ENCODE peak calls at places on chromosomes 16 and 17, in five cellular contexts. A is ovary, W is stomach, N is right lobe of liver, C is fibroblast of pulmonary artery. J is an unnamed sample.

GRCh38 chr16:23254338-23254737 is 47.8 kb upstream of the SCNN1B start:
- DNase-seq in C (no peak), W (no peak), N (no peak), A (no peak), J (no peak)

GRCh38 chr16:11034005-11034404 is 89.6 kb downstream of the CLEC16A start:
- DNase-seq in C (peak; percentile 93), A (no peak), N (peak; percentile 83), W (no peak), J (peak; percentile 91)

GRCh38 chr17:72143245-72143644 is 22.4 kb downstream of the SOX9 start:
- DNase-seq in W (no peak), N (no peak), A (no peak), C (no peak), J (no peak)

GRCh38 chr17:43427362-43428043 is 28.7 kb downstream of the ARL4D start:
- DNase-seq in N (peak; percentile 59), C (no peak), W (peak; percentile 57), A (no peak), J (no peak)

GRCh38 chr16:9012848-9013507 is 49.3 kb upstream of the USP7 start:
- DNase-seq in W (no peak), A (no peak), C (peak; percentile 11), N (no peak), J (peak; percentile 10)

GRCh38 chr17:72705905-72706395 is 386.5 kb downstream of the SLC39A11 start:
- DNase-seq in A (no peak), W (no peak), C (no peak), N (no peak), J (no peak)

GRCh38 chr16:61580579-61580978 is 455.7 kb downstream of the CDH8 start:
- DNase-seq in C (no peak), W (no peak), N (no peak), A (no peak), J (no peak)

GRCh38 chr17:10316986-10317834 is 55.6 kb downstream of the MYH13 start:
- DNase-seq in C (peak; percentile 53), N (no peak), A (no peak), W (peak; percentile 61), J (peak; percentile 69)

GRCh38 chr16:81758376-81758775 is 20.7 kb upstream of the PLCG2 start:
- DNase-seq in C (peak; percentile 19), W (no peak), A (no peak), N (no peak), J (peak; percentile 13)

GRCh38 chr17:76726766-76727718 is at the start of gene METTL23:
- DNase-seq in W (peak; percentile 88), A (peak; percentile 91), N (peak; percentile 89), C (peak; percentile 80), J (peak; percentile 85)

GRCh38 chr16:20906225-20906870 is 5.8 kb downstream of the LYRM1 start:
- DNase-seq in A (no peak), W (no peak), C (peak; percentile 93), N (no peak), J (peak; percentile 96)

GRCh38 chr17:40329981-40330794 is 21.2 kb downstream of the RARA start:
- DNase-seq in A (peak; percentile 40), N (peak; percentile 92), C (no peak), W (peak; percentile 76), J (no peak)

GRCh38 chr17:27276653-27277156 is 17.2 kb upstream of the WSB1 start:
- DNase-seq in A (no peak), W (no peak), C (peak; percentile 45), N (no peak), J (peak; percentile 66)

GRCh38 chr17:82858376-82859126 is 18.7 kb upstream of the ZNF750 start:
- DNase-seq in N (no peak), W (no peak), C (no peak), A (no peak), J (no peak)

GRCh38 chr16:87835882-87836331 is 33.4 kb downstream of the SLC7A5 start:
- DNase-seq in C (no peak), W (no peak), N (no peak), A (no peak), J (no peak)

GRCh38 chr17:39753514-39754160 is 15.9 kb downstream of the GRB7 start:
- DNase-seq in A (no peak), N (peak; percentile 68), C (no peak), W (peak; percentile 67), J (no peak)

GRCh38 chr17:19978206-19978802 is 676 bp upstream of the AKAP10 start:
- DNase-seq in C (no peak), N (no peak), A (no peak), W (no peak), J (no peak)

GRCh38 chr16:2295056-2295798 is 27.3 kb upstream of the RNPS1 start:
- DNase-seq in W (no peak), N (no peak), A (no peak), C (no peak), J (no peak)

GRCh38 chr16:81551141-81551808 is 106.7 kb downstream of the CMIP start:
- DNase-seq in N (no peak), C (peak; percentile 79), A (no peak), W (no peak), J (peak; percentile 86)

GRCh38 chr17:6941989-6942388 is 53.9 kb upstream of the ALOX12 start:
- DNase-seq in A (no peak), C (no peak), W (no peak), N (no peak), J (no peak)

GRCh38 chr17:30831257-30831656 is 509 bp upstream of the ATAD5 start:
- DNase-seq in N (no peak), A (no peak), C (peak; percentile 25), W (no peak), J (peak; percentile 14)

GRCh38 chr16:64470916-64471315 is 650.9 kb downstream of the CDH11 start:
- DNase-seq in W (no peak), N (no peak), A (no peak), C (peak; percentile 21), J (peak; percentile 33)

GRCh38 chr16:35188288-35189155 is 1729.1 kb downstream of the TP53TG3F start:
- DNase-seq in C (no peak), W (no peak), A (no peak), N (peak; percentile 62), J (no peak)

GRCh38 chr17:63434951-63435571 is 11.0 kb downstream of the CYB561 start:
- DNase-seq in N (no peak), A (no peak), C (peak; percentile 41), W (peak; percentile 96), J (peak; percentile 54)

GRCh38 chr17:54971147-54971546 is 2.6 kb downstream of the STXBP4 start:
- DNase-seq in N (no peak), W (no peak), A (no peak), C (no peak), J (no peak)

GRCh38 chr17:54969658-54970572 is 1.4 kb downstream of the STXBP4 start:
- DNase-seq in C (no peak), N (no peak), W (no peak), A (no peak), J (no peak)

GRCh38 chr17:54968259-54968953 is at the start of the genes COX11 and STXBP4:
- DNase-seq in A (peak; percentile 94), N (peak; percentile 97), W (peak; percentile 96), C (peak; percentile 98), J (peak; percentile 98)

GRCh38 chr17:54968954-54969400 is 412 bp downstream of the STXBP4 start:
- DNase-seq in A (no peak), W (no peak), N (no peak), C (peak; percentile 43), J (peak; percentile 55)

DNA sequence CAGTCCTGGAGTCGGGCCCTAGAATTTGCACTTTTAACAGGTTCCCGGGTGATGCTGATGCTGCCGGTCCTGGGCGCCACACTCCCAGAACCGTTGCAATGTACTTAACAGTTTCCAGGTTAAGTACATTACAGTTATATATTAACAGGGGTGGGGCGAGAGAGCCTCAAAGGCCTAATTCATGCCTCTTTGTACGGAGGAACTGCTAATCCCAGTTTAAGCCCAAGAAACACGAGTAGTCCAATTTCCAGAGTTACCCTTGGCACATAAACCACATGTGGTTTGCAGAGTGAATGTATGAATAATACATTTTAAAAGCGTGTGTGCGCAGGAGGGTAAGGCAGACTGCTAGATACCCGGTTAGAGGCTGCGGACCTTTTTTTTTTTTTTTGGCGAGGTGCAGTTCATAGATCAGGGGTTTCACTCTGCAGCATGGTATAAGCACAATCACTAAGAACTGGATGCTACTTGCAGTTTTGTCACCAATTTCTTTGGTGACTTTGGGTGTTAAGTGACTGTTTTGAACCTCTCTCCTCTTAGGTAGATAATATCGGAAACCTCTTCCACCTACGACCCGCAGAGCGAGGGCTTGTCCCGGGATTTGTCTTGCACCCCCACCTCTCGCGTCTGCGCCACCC is 714 bp downstream of the COX11 start:
- DNase-seq in A (no peak), W (no peak), C (no peak), N (peak; percentile 48), J (peak; percentile 37)
- TF ChIP-seq CTCF in A (no peak), W (no peak), C (peak; percentile 48), N (no peak), J (no peak)

DNA sequence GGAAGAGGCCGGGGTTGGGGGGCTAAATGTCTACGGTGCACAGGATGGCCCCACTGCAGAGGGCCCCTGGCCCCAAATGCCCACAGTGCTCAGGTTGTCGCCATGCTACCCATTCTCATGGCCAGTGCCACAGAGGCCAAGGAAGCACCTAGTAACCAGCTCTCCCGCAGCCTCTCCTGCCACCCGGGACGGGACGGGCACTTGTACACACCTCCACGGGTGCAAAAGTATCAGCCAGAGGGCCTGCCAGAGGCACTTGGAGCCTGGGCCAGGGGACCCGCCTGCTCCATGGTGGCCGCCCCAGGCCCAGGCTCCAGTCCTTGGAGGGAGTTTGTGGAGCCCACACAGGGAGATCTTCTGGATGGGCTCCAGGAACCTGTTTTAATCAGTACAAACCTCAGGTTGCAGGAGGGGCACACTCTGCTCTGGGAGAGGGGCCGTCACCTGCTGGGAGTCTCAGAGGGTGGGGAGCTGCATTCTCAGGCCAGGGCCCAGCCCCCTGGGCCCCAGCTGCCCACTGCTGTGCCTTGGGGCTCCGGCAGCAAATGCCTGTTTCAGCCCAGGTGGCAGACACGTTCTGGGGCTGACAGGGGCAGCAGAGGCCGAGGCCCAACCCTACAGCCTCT is 7.8 kb downstream of the TPSD1 start:
- DNase-seq in N (no peak), A (no peak), W (no peak), C (no peak), J (no peak)
- H3K4me3 ChIP-seq in N (no peak overlapping the region), A (no peak overlapping the region), W (no peak overlapping the region), C (no peak overlapping the region), J (no peak overlapping the region)

GRCh38 chr16:30609928-30610839 is at the start of gene ZNF689:
- DNase-seq in A (peak; percentile 96), C (peak; percentile 98), N (peak; percentile 98), W (peak; percentile 94), J (peak; percentile 98)

GRCh38 chr16:30619643-30620042 is 9.5 kb upstream of the ZNF689 start:
- DNase-seq in A (no peak), N (no peak), C (no peak), W (no peak), J (no peak)

GRCh38 chr16:30619207-30619606 is 9.0 kb upstream of the ZNF689 start:
- DNase-seq in C (peak; percentile 15), W (no peak), A (no peak), N (peak; percentile 87), J (peak; percentile 34)

GRCh38 chr16:30615358-30616076 is 5.3 kb upstream of the ZNF689 start:
- DNase-seq in C (peak; percentile 50), N (peak; percentile 58), W (peak; percentile 79), A (no peak), J (peak; percentile 50)
- TF ChIP-seq CTCF in C (peak; percentile 61), N (peak; percentile 28), W (peak; percentile 51), A (no peak), J (peak; percentile 63)

DNA sequence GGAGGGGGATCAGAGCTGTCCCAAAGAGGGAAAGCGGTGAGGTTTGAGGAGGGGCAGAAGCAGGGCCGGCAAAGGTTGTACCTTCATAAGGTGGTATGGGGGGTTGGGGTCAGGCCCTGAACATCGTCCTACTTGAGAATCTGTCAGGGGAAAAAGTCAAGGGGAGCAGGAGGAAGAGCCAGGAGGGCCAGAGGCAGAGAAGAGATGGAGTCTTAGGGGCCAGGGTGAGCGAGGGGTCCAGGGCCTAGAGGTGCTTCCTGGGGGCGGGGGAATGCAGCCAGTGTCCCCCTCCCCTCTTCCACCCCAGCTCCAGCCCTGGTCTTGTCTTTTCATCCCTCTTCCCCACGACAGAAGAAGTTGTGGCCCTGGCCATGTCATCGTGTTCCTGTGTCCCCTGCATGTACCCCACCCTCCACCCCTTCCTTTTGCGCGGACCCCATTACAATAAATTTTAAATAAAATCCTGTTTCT is 1.3 kb upstream of the PRRT2 start:
- DNase-seq in C (no peak), W (no peak), A (no peak), N (no peak), J (no peak)
- H3K4me3 ChIP-seq in C (no peak overlapping the region), W (no peak overlapping the region), A (no peak overlapping the region), N (no peak overlapping the region), J (no peak overlapping the region)

J was measured in cardiac fibroblast.